ENCODE peak calls at places on chromosomes 16 and 17, in five cellular contexts. S, P, C, G and V are unnamed samples.

GRCh38 chr16:69223882-69224281 is 36.9 kb downstream of the SNTB2 start:
- DNase-seq in C (no peak), G (no peak), P (no peak), S (no peak), V (no peak)

GRCh38 chr17:50182783-50183438 is 17.1 kb downstream of the SGCA start:
- DNase-seq in C (no peak), P (no peak), S (no peak), G (no peak), V (no peak)

GRCh38 chr17:31299624-31300023 is 2.6 kb upstream of the OMG start:
- DNase-seq in S (no peak), G (no peak), P (no peak), C (no peak), V (no peak)

GRCh38 chr16:69938981-69939820 is 11.9 kb upstream of the CLEC18A start:
- DNase-seq in C (no peak), P (no peak), S (no peak), G (no peak), V (no peak)

GRCh38 chr16:19165101-19165500 is 2.9 kb upstream of the SYT17 start:
- DNase-seq in C (no peak), G (no peak), P (no peak), S (peak), V (no peak)

GRCh38 chr17:48995332-48995870 is 1.8 kb upstream of the IGF2BP1 start:
- DNase-seq in G (no peak), P (peak), C (peak), S (no peak), V (no peak)

GRCh38 chr16:69709456-69710084 is 16.8 kb downstream of the NQO1 start:
- DNase-seq in C (peak), P (peak), G (no peak), S (peak), V (no peak)

GRCh38 chr17:48211011-48211410 is 103.4 kb downstream of the SNX11 start:
- DNase-seq in C (no peak), G (no peak), S (no peak), P (no peak), V (no peak)

GRCh38 chr16:12119562-12119961 is 143.0 kb downstream of the SNX29 start:
- DNase-seq in P (no peak), C (no peak), S (peak), G (peak), V (no peak)

GRCh38 chr17:48630925-48631692 is 5.0 kb upstream of the HOXB9 start:
- DNase-seq in C (no peak), G (no peak), S (no peak), P (no peak), V (no peak)

GRCh38 chr16:14004719-14005315 is 66.3 kb upstream of the MRTFB start:
- DNase-seq in P (no peak), G (no peak), S (no peak), C (no peak), V (no peak)

GRCh38 chr17:78683031-78683961 is 98.8 kb downstream of the CYTH1 start:
- DNase-seq in C (no peak), S (no peak), G (peak), P (no peak), V (no peak)

GRCh38 chr17:54085020-54085419 is 262.3 kb downstream of the KIF2B start:
- DNase-seq in C (no peak), P (no peak), G (no peak), S (no peak), V (no peak)

GRCh38 chr16:85259831-85260165 is 147.5 kb upstream of the CIBAR2 start:
- DNase-seq in G (no peak), S (no peak), C (no peak), P (no peak), V (no peak)

DNA sequence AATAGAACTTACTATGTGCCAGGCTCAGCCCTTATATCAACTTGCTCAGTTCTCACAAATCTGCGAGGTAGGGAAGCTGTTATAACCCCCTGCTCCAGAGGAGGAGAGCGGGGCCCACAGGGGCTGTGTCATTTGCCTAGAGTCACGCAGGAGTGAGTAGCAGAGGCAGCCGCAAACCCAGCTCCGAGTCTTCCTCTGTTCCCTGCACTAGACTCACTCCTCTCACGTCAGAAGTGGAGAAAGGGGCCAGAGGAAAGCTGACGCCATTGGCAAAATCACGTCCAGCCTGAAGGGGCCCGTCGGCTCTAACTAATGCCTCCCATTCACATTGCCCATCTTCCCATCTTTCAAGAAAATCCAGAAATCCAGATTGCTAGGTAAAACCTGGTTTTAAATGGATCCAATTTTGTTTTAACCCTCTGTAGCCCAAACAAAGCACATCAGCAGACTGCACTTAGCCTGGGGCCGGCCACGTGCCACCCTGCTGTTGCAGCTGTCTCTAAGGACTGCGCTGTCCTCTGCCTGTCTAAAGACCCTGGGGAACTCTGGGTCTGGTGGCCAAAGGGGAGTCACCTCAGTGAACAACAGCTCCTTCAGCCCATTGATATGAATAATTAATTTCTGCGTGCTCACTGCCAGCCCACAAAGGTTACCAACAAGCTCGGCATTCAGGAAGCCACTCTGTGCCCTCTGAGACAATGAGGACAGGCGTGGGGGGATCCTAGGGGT is 36.6 kb upstream of the ABR start:
- DNase-seq in S (no peak), G (no peak), P (no peak), C (no peak), V (no peak)
- H3K4me3 ChIP-seq in S (no peak), G (no peak), P (no peak), C (no peak), V (no peak)

GRCh38 chr16:10554569-10554968 is 25.8 kb downstream of the EMP2 start:
- DNase-seq in P (no peak), C (no peak), G (no peak), S (no peak), V (no peak)
- H3K4me3 ChIP-seq in P (no peak), C (no peak), G (no peak), S (no peak), V (no peak)

GRCh38 chr17:7020894-7021664 is 1.8 kb upstream of the BCL6B start:
- DNase-seq in C (no peak), S (no peak), P (no peak), G (no peak), V (no peak)

GRCh38 chr17:7024402-7024785 is 1.5 kb downstream of the BCL6B start:
- DNase-seq in C (no peak), G (no peak), P (no peak), S (no peak), V (no peak)

GRCh38 chr17:7021993-7022778 is 664 bp upstream of the BCL6B start:
- DNase-seq in G (peak), C (peak), S (no peak), P (peak), V (no peak)

GRCh38 chr17:7023576-7024401 is 939 bp downstream of the BCL6B start:
- DNase-seq in S (peak), C (peak), P (peak), G (peak), V (peak)

GRCh38 chr17:7022791-7023571 is at the start of gene BCL6B:
- DNase-seq in G (no peak), C (no peak), S (no peak), P (no peak), V (no peak)
- H3K4me3 ChIP-seq in G (no peak), C (no peak), S (peak), P (no peak), V (no peak)

DNA sequence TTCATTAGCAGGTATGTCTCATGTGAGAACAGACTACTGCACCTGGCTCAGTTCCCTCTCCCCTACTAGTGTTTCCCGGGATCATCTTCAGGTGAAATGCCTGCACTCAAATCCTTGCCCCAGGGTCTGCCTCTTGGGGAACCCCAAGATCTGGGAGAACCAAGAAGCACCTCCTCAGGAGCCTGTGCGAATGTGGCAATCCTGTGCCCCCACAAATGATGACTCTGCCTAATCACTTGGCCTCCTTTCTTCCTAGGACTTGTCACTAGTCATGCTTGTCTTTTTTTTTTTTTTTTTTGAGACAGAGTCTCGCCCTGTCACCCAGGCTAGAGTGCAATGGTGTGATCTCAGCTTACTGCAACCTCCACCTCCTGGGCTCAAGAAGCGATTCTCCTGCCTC is 21.7 kb downstream of the ADAD2 start:
- DNase-seq in S (no peak), C (no peak), P (no peak), G (no peak), V (no peak)
- H3K4me3 ChIP-seq in S (no peak), C (no peak), P (no peak), G (no peak), V (no peak)

GRCh38 chr17:79781691-79782575 is 4.0 kb downstream of the CBX2 start:
- DNase-seq in C (no peak), S (no peak), G (no peak), P (no peak), V (no peak)

GRCh38 chr17:79779088-79779529 is 1.2 kb downstream of the CBX2 start:
- DNase-seq in P (no peak), S (no peak), C (peak), G (no peak), V (no peak)

GRCh38 chr17:79778504-79779087 is 648 bp downstream of the CBX2 start:
- DNase-seq in G (peak), C (peak), S (no peak), P (peak), V (no peak)

GRCh38 chr17:79779661-79780365 is 1.9 kb downstream of the CBX2 start:
- DNase-seq in S (no peak), P (no peak), G (no peak), C (no peak), V (no peak)

DNA sequence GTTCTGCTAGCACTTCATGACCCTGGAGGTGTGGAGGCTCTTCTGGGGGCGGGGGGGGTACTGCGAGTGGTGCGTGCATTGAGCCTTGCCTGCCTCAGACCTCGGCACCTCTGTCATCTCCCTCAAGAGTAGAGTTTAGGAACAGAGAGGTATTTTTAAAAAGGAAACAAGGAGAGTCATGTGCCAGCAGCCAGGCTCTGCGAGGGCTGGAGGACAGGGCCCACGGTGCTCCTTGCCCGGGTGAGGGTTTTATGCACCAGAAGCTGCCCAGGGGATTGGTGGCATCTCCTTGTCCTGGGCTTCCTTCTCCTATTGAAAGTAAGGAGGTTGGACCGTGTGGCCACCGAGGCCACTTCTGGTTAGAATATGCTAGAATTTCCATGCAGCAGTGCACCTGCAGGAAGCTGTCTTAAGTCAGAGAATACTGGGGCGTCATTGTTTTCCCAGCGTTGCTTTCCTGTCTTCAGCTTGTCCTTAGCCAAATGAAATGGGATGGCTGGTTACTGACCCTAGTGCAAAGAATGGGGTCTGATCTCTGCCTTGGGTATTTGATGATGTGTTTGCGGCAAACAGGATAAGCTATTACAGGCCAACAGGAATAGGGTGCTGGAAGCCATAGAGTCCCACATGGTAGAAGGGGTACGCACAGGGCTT is 3.2 kb downstream of the CBX2 start:
- DNase-seq in G (no peak), C (no peak), S (no peak), P (no peak), V (no peak)
- H3K4me3 ChIP-seq in G (no peak), C (no peak), S (no peak), P (no peak), V (no peak)

GRCh38 chr17:43791589-43791988 is 11.4 kb downstream of the CFAP97D1 start:
- DNase-seq in C (no peak), S (peak), P (peak), G (no peak), V (no peak)
- H3K4me3 ChIP-seq in C (no peak), S (no peak), P (no peak), G (no peak), V (no peak)

GRCh38 chr17:77435272-77436057 is 294.7 kb downstream of the SEC14L1 start:
- DNase-seq in G (no peak), S (no peak), P (no peak), C (no peak), V (no peak)
- H3K4me3 ChIP-seq in G (no peak), S (no peak), P (no peak), C (no peak), V (no peak)

DNA sequence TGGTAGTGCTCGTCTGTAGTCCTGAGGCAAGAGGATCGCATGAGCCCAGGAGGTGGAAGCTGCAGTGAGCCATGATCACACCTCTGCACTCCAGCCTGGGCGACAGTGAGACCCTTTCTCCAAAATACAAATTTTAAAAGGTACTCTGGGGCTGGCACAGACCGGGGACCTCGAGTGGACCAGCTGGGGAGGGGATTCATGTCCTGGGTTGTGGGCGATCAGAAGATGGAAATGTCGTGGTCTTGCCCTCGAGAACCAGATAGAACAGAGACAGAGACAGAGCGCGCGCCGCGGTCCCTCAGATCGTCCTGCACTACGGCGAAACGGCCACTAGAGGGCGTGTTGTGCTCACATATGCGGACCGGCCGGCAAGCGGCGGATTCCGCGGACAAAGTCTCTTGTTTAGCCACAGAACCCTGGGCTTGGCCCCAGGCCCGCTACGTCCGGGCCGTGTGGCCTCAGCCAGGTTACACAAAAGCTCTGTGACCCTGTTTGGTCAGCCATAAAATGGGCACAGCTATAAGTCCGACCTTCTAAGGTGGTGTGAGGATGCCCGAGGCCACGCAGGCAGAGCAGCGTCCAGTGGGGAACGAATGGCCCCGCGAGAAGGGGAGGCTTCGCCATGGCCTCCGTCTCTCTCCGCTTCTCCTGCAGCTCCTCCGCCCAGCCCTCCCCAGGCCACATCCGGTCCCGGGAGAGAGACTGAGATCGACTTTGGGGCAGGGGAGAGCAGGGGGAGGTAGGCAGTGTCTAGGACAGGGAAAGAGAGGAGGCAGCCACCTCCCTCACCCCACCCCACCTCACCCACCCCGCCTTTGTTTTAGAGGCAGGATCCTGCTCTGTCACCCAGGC is 14.6 kb upstream of the SBK1 start:
- DNase-seq in C (peak), S (peak), P (peak), G (peak), V (peak)
- H3K4me3 ChIP-seq in C (peak), S (peak), P (peak), G (no peak), V (peak)

GRCh38 chr17:74214642-74215331 is 1.4 kb downstream of the TTYH2 start:
- DNase-seq in P (no peak), G (no peak), C (no peak), S (no peak), V (no peak)
- H3K4me3 ChIP-seq in P (no peak), G (no peak), C (no peak), S (no peak), V (no peak)